ENCODE peak calls at places on chromosomes 12 and 14, in four cellular contexts. Y is neural progenitor cell, K is thyroid gland, D is astrocyte. P is an unnamed sample. For H3K27me3, the result is how much of the 10 kb centered on the place peaks cover.

GRCh38 chr14:23301288-23301968 is 1.2 kb downstream of the PPP1R3E start:
- DNase-seq in Y (peak), D (peak), K (peak), P (peak)

GRCh38 chr12:83823386-83824045 is 1089.1 kb downstream of the SLC6A15 start:
- DNase-seq in K (no peak), D (no peak), Y (peak), P (peak)

GRCh38 chr14:66003082-66003740 is 483.0 kb upstream of the CCDC196 start:
- DNase-seq in Y (peak), D (no peak), K (peak), P (no peak)

GRCh38 chr12:64890873-64891468 is 66.5 kb downstream of the TBC1D30 start:
- DNase-seq in K (no peak), D (peak), Y (peak), P (no peak)

GRCh38 chr14:68715032-68715924 is 77.6 kb downstream of the ZFP36L1 start:
- DNase-seq in K (no peak), Y (no peak), D (peak), P (no peak)

GRCh38 chr14:92400579-92401444 is 77.8 kb downstream of the SLC24A4 start:
- DNase-seq in Y (no peak), D (no peak), K (no peak), P (no peak)

GRCh38 chr14:88804477-88804876 is 11.7 kb upstream of the EML5 start:
- DNase-seq in D (no peak), K (no peak), Y (no peak), P (no peak)

GRCh38 chr14:35306114-35306513 is 13.9 kb downstream of the PSMA6 start:
- DNase-seq in D (no peak), K (no peak), Y (no peak), P (no peak)

GRCh38 chr14:59187802-59188460 is 536 bp upstream of the DAAM1 start:
- DNase-seq in Y (peak), K (peak), D (no peak), P (peak)

GRCh38 chr12:120249266-120249874 is 16.2 kb downstream of the PXN start:
- DNase-seq in K (no peak), Y (no peak), D (no peak), P (no peak)

GRCh38 chr14:99081880-99082279 is 190.1 kb downstream of the BCL11B start:
- DNase-seq in D (no peak), K (no peak), Y (no peak), P (no peak)

GRCh38 chr12:100404769-100405407 is 48.0 kb downstream of the SLC17A8 start:
- DNase-seq in Y (peak), K (peak), D (no peak), P (peak)

GRCh38 chr14:105817971-105818711 is 291.8 kb downstream of the TMEM121 start:
- DNase-seq in K (no peak), D (no peak), Y (no peak), P (no peak)
- H3K27me3 ChIP-seq in K (under half), D (under half), Y (under half), P (under half)

GRCh38 chr12:96766232-96766631 is 140.8 kb upstream of the NEDD1 start:
- DNase-seq in D (no peak), Y (peak), K (no peak), P (no peak)
- TF ChIP-seq CTCF in D (no peak), Y (peak), K (no peak), P (no peak)

GRCh38 chr12:122893208-122894151 is 2.4 kb downstream of the VPS37B start:
- DNase-seq in Y (no peak), K (peak), D (no peak), P (no peak)
- H3K27me3 ChIP-seq in Y (under half), K (under half), D (under half), P (under half)

GRCh38 chr12:48157016-48157888 is at the start of gene ASB8:
- DNase-seq in D (peak), Y (peak), K (peak), P (peak)
- TF ChIP-seq CTCF in D (peak), Y (peak), K (peak), P (peak)